ENCODE peak calls at places on chromosomes 16 and 17, in ten cellular contexts. T, F, G, M, S, V, N, W, Z and U are unnamed samples.
A peak's percentile ranks its signal among the peaks of the same experiment; 100 is the strongest.

GRCh38 chr17:64941761-64942160 is 22.5 kb upstream of the LRRC37A3 start:
- DNase-seq in W (no peak), V (no peak), M (no peak), F (no peak), S (no peak), G (no peak), T (no peak), N (no peak), Z (no peak), U (no peak)

GRCh38 chr17:27545562-27546229 is 85.3 kb upstream of the LGALS9 start:
- DNase-seq in F (no peak), W (no peak), S (no peak), T (peak; percentile 77), Z (no peak), M (peak; percentile 58), G (peak; percentile 85), N (no peak), V (no peak), U (no peak)

GRCh38 chr16:86391987-86392386 is 118.3 kb upstream of the FOXF1 start:
- DNase-seq in M (no peak), Z (peak; percentile 80), G (no peak), V (no peak), W (no peak), F (no peak), N (no peak), T (peak; percentile 61), S (no peak), U (no peak)

GRCh38 chr16:75244225-75244792 is 7.1 kb downstream of the BCAR1 start:
- DNase-seq in V (peak; percentile 76), S (no peak), N (no peak), M (peak; percentile 60), T (peak; percentile 79), F (peak; percentile 60), W (no peak), Z (peak; percentile 64), G (no peak), U (no peak)

GRCh38 chr17:40062347-40063033 is at the start of gene THRA:
- DNase-seq in G (peak; percentile 84), W (no peak), S (peak; percentile 76), V (peak; percentile 77), T (no peak), Z (peak; percentile 23), M (peak; percentile 71), F (peak; percentile 95), N (peak; percentile 90), U (no peak)

GRCh38 chr16:23504076-23504452 is 6.2 kb downstream of the GGA2 start:
- DNase-seq in S (no peak), M (no peak), W (no peak), N (no peak), F (no peak), Z (no peak), G (peak; percentile 73), V (peak; percentile 82), T (peak; percentile 63), U (peak; percentile 67)

GRCh38 chr16:14302399-14303181 is 231.5 kb downstream of the MRTFB start:
- DNase-seq in W (no peak), N (no peak), Z (no peak), G (peak; percentile 48), F (peak; percentile 77), T (no peak), S (peak; percentile 57), V (peak; percentile 71), M (peak; percentile 54), U (no peak)

GRCh38 chr16:84040823-84041391 is 1.7 kb downstream of the SLC38A8 start:
- DNase-seq in N (no peak), V (no peak), G (no peak), M (no peak), F (peak; percentile 76), T (peak; percentile 49), Z (peak; percentile 14), W (no peak), S (no peak), U (no peak)

GRCh38 chr17:22671110-22671509 is 978.8 kb downstream of the KCNJ18 start:
- DNase-seq in Z (no peak), W (no peak), F (peak; percentile 13), V (no peak), M (no peak), N (peak; percentile 23), T (no peak), G (no peak), S (no peak), U (no peak)

GRCh38 chr16:16096161-16096857 is 127.0 kb downstream of the ABCC6 start:
- DNase-seq in V (no peak), N (no peak), G (peak; percentile 48), Z (no peak), S (peak; percentile 82), M (peak; percentile 26), W (no peak), F (no peak), T (peak; percentile 80), U (no peak)

GRCh38 chr16:84641643-84642358 is 6.5 kb upstream of the KLHL36 start:
- DNase-seq in G (no peak), Z (no peak), W (no peak), M (no peak), N (no peak), T (no peak), S (peak; percentile 76), V (no peak), F (no peak), U (no peak)

GRCh38 chr16:55834044-55834443 is 1.1 kb upstream of the CES1 start:
- DNase-seq in V (no peak), M (no peak), Z (no peak), S (no peak), W (no peak), F (no peak), G (no peak), N (no peak), T (no peak), U (no peak)

GRCh38 chr17:39665642-39666221 is 583 bp downstream of the TCAP start:
- DNase-seq in Z (peak; percentile 38), M (no peak), T (no peak), G (peak; percentile 31), V (no peak), W (no peak), S (no peak), F (no peak), N (no peak), U (no peak)

GRCh38 chr17:33012522-33013033 is 20.9 kb downstream of the SPACA3 start:
- DNase-seq in N (no peak), S (no peak), Z (peak; percentile 69), T (peak; percentile 96), V (no peak), G (no peak), F (peak; percentile 78), M (no peak), W (no peak), U (peak; percentile 76)

GRCh38 chr17:17684901-17685774 is 3.9 kb downstream of the RAI1 start:
- DNase-seq in T (peak; percentile 56), M (no peak), V (no peak), N (peak; percentile 77), G (peak; percentile 58), Z (no peak), S (no peak), W (no peak), F (peak; percentile 74), U (no peak)

GRCh38 chr16:282491-282890 is 473 bp upstream of the PDIA2 start:
- DNase-seq in N (no peak), M (no peak), V (no peak), S (no peak), Z (no peak), G (peak; percentile 42), T (no peak), W (no peak), F (no peak), U (no peak)
- H3K4me1 ChIP-seq in N (peaks cover 9% of the 10 kb centered on the region), M (no peaks in the 10 kb centered on the region), V (peaks cover 28% of the 10 kb centered on the region), S (no peaks in the 10 kb centered on the region), Z (no peaks in the 10 kb centered on the region), G (peaks cover 46% of the 10 kb centered on the region), T (no peaks in the 10 kb centered on the region), W (no peaks in the 10 kb centered on the region), F (peaks cover 6% of the 10 kb centered on the region), U (no peaks in the 10 kb centered on the region)

GRCh38 chr16:57594531-57595031 is 33.8 kb upstream of the ADGRG1 start:
- DNase-seq in V (no peak), W (no peak), F (no peak), G (no peak), N (no peak), S (no peak), M (no peak), Z (no peak), T (no peak), U (no peak)
- H3K4me1 ChIP-seq in V (peaks cover 12% of the 10 kb centered on the region), W (peaks cover 21% of the 10 kb centered on the region), F (no peaks in the 10 kb centered on the region), G (no peaks in the 10 kb centered on the region), N (peaks cover 6% of the 10 kb centered on the region), S (no peaks in the 10 kb centered on the region), M (no peaks in the 10 kb centered on the region), Z (peaks cover 16% of the 10 kb centered on the region), T (peaks cover 8% of the 10 kb centered on the region), U (peaks cover 13% of the 10 kb centered on the region)

GRCh38 chr16:49993579-49993978 is 31.4 kb upstream of the CNEP1R1 start:
- DNase-seq in V (no peak), W (no peak), S (no peak), G (no peak), F (no peak), T (no peak), Z (no peak), N (no peak), M (no peak), U (no peak)
- H3K4me1 ChIP-seq in V (no peaks in the 10 kb centered on the region), W (no peaks in the 10 kb centered on the region), S (no peaks in the 10 kb centered on the region), G (no peaks in the 10 kb centered on the region), F (no peaks in the 10 kb centered on the region), T (no peaks in the 10 kb centered on the region), Z (peaks cover 3% of the 10 kb centered on the region), N (no peaks in the 10 kb centered on the region), M (no peaks in the 10 kb centered on the region), U (no peaks in the 10 kb centered on the region)

DNA sequence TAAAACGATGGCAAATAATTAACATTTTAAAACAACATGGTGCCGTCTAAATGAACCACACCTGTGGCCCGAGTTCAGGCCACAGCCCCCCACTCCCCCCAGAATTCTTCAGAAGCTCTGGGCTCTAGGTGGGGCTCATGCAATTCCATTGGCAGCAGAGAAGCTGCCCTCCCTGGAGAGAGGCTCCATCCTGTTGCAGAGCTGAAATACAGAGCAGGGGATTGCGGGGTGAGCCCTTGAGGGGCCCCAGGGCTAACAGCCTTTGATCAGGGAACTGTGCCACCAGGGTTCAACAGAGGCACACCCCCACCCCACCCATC is 69.3 kb downstream of the ABR start:
- DNase-seq in T (no peak), V (no peak), M (no peak), S (no peak), N (no peak), Z (no peak), G (no peak), W (no peak), F (no peak), U (no peak)
- H3K4me1 ChIP-seq in T (peaks cover 35% of the 10 kb centered on the region), V (peaks cover 73% of the 10 kb centered on the region), M (peaks cover 24% of the 10 kb centered on the region), S (peaks cover 28% of the 10 kb centered on the region), N (peaks cover 52% of the 10 kb centered on the region), Z (peaks cover 54% of the 10 kb centered on the region), G (peaks cover 62% of the 10 kb centered on the region), W (peaks cover 72% of the 10 kb centered on the region), F (peaks cover 40% of the 10 kb centered on the region), U (peaks cover 22% of the 10 kb centered on the region)

GRCh38 chr16:63050391-63050790 is 1014.2 kb upstream of the CDH8 start:
- DNase-seq in G (no peak), N (no peak), M (no peak), S (no peak), F (no peak), Z (no peak), W (no peak), V (no peak), T (no peak), U (no peak)
- H3K4me1 ChIP-seq in G (no peaks in the 10 kb centered on the region), N (no peaks in the 10 kb centered on the region), M (no peaks in the 10 kb centered on the region), S (no peaks in the 10 kb centered on the region), F (no peaks in the 10 kb centered on the region), Z (no peaks in the 10 kb centered on the region), W (no peaks in the 10 kb centered on the region), V (no peaks in the 10 kb centered on the region), T (no peaks in the 10 kb centered on the region), U (no peaks in the 10 kb centered on the region)